ENCODE peak calls at places on chromosome 12, in six cellular contexts. P is fibroblast of mammary gland; X is stimulated activated CD8-positive, alpha-beta memory T cell treated with anti-CD3 and anti-CD28 coated beads, Interleukin-7, amount 100 ng/mL, for 1 hour; G is neuronal stem cell; L is WERI-Rb-1; D is cardiac muscle cell. M is an unnamed sample.

GRCh38 chr12:116675339-116676107 is 62.3 kb downstream of the SPRING1 start:
- DNase-seq in P (no peak), X (no peak), G (no peak), L (no peak), D (no peak), M (no peak)

GRCh38 chr12:111174283-111175108 is 194.4 kb downstream of the PHETA1 start:
- DNase-seq in P (no peak), X (no peak), G (no peak), L (peak; percentile 27), D (peak; percentile 17), M (no peak)

GRCh38 chr12:59322473-59322872 is 273.4 kb upstream of the SLC16A7 start:
- DNase-seq in P (no peak), X (no peak), G (no peak), L (no peak), D (no peak), M (no peak)

GRCh38 chr12:21538259-21538658 is 12.2 kb downstream of the SPX start:
- DNase-seq in P (peak; percentile 19), X (no peak), G (no peak), L (no peak), D (no peak), M (no peak)

GRCh38 chr12:10737249-10737648 is 14.1 kb upstream of the YBX3 start:
- DNase-seq in P (no peak), X (no peak), G (no peak), L (no peak), D (no peak), M (no peak)

GRCh38 chr12:90045559-90045958 is 336.9 kb upstream of the ATP2B1 start:
- DNase-seq in P (no peak), X (no peak), G (no peak), L (no peak), D (no peak), M (no peak)

GRCh38 chr12:24795699-24796385 is 153.1 kb downstream of the BCAT1 start:
- DNase-seq in P (no peak), X (no peak), G (no peak), L (no peak), D (no peak), M (no peak)

GRCh38 chr12:45518516-45519235 is 210.8 kb upstream of the ARID2 start:
- DNase-seq in P (no peak), X (peak; percentile 11), G (no peak), L (no peak), D (no peak), M (no peak)

GRCh38 chr12:63826002-63826585 is 18.4 kb upstream of the SRGAP1 start:
- DNase-seq in P (peak; percentile 82), X (no peak), G (peak; percentile 29), L (no peak), D (peak; percentile 86), M (no peak)

GRCh38 chr12:108634225-108634795 is 616 bp upstream of the SELPLG start:
- DNase-seq in P (no peak), X (no peak), G (no peak), L (no peak), D (no peak), M (no peak)

GRCh38 chr12:106898001-106898966 is 57.4 kb upstream of the TMEM263 start:
- DNase-seq in P (no peak), X (no peak), G (no peak), L (no peak), D (no peak), M (peak; percentile 67)

GRCh38 chr12:25997401-25997973 is 39.0 kb downstream of the RASSF8 start:
- DNase-seq in P (peak; percentile 92), X (no peak), G (peak; percentile 63), L (no peak), D (peak; percentile 93), M (no peak)

GRCh38 chr12:93913845-93914244 is 234.5 kb upstream of the PLXNC1 start:
- DNase-seq in P (peak; percentile 77), X (no peak), G (no peak), L (no peak), D (peak; percentile 81), M (no peak)

GRCh38 chr12:52356031-52356761 is 11.1 kb downstream of the KRT85 start:
- DNase-seq in P (no peak), X (no peak), G (no peak), L (no peak), D (no peak), M (no peak)

GRCh38 chr12:14936224-14936861 is 2.0 kb downstream of the ERP27 start:
- DNase-seq in P (peak; percentile 10), X (no peak), G (no peak), L (peak; percentile 51), D (no peak), M (peak; percentile 67)

GRCh38 chr12:91072931-91073330 is 15.1 kb upstream of the KERA start:
- DNase-seq in P (no peak), X (no peak), G (no peak), L (no peak), D (no peak), M (no peak)

GRCh38 chr12:80868576-80868975 is 69.2 kb downstream of the LIN7A start:
- DNase-seq in P (no peak), X (no peak), G (no peak), L (no peak), D (no peak), M (no peak)

GRCh38 chr12:57518176-57518919 is 2.0 kb downstream of the DDIT3 start:
- DNase-seq in P (peak; percentile 43), X (no peak), G (no peak), L (no peak), D (peak; percentile 44), M (no peak)

GRCh38 chr12:98220636-98221035 is 294.8 kb upstream of the TMPO start:
- DNase-seq in P (no peak), X (no peak), G (no peak), L (no peak), D (no peak), M (no peak)

GRCh38 chr12:32115404-32116104 is 8.9 kb downstream of the BICD1 start:
- DNase-seq in P (peak; percentile 99), X (no peak), G (no peak), L (no peak), D (peak; percentile 99), M (no peak)

GRCh38 chr12:83102499-83102898 is 415.8 kb downstream of the TMTC2 start:
- DNase-seq in P (no peak), X (no peak), G (no peak), L (no peak), D (peak; percentile 49), M (no peak)

M was measured in glutamatergic neuron.